ENCODE peak calls at places on chromosome 22, in ten cellular contexts. One of them, this sample, is unnamed.

GRCh38 chr22:44814266-44815098 is 62.1 kb downstream of the ARHGAP8 start:
- DNase-seq in BJ: no peak
- DNase-seq in PC-3: no peak
- DNase-seq in HFF-Myc: no peak
- DNase-seq in HepG2: no peak
- DNase-seq in AG04450: no peak
- DNase-seq in CD8-positive, alpha-beta T cell: no peak
- DNase-seq in IMR-90: no peak
- DNase-seq in fibroblast of lung: no peak
- DNase-seq in BE2C: no peak
- DNase-seq in this sample: no peak

GRCh38 chr22:48431014-48431413 is 1396.7 kb downstream of the BRD1 start:
- DNase-seq in PC-3: no peak
- DNase-seq in IMR-90: no peak
- DNase-seq in AG04450: no peak
- DNase-seq in BE2C: no peak
- DNase-seq in BJ: no peak
- DNase-seq in CD8-positive, alpha-beta T cell: no peak
- DNase-seq in HFF-Myc: no peak
- DNase-seq in HepG2: no peak
- DNase-seq in fibroblast of lung: no peak
- DNase-seq in this sample: no peak

GRCh38 chr22:35552186-35552842 is 11.7 kb downstream of the RASD2 start:
- DNase-seq in AG04450: no peak
- DNase-seq in PC-3: peak; percentile 9
- DNase-seq in IMR-90: no peak
- DNase-seq in fibroblast of lung: no peak
- DNase-seq in CD8-positive, alpha-beta T cell: peak; percentile 61
- DNase-seq in BE2C: peak; percentile 74
- DNase-seq in HFF-Myc: no peak
- DNase-seq in HepG2: peak; percentile 23
- DNase-seq in BJ: no peak
- DNase-seq in this sample: no peak

GRCh38 chr22:46598737-46599424 is 21.3 kb upstream of the GRAMD4 start:
- DNase-seq in BE2C: no peak
- DNase-seq in IMR-90: peak; percentile 33
- DNase-seq in HFF-Myc: no peak
- DNase-seq in AG04450: no peak
- DNase-seq in fibroblast of lung: peak; percentile 64
- DNase-seq in HepG2: no peak
- DNase-seq in BJ: no peak
- DNase-seq in PC-3: no peak
- DNase-seq in CD8-positive, alpha-beta T cell: no peak
- DNase-seq in this sample: no peak

GRCh38 chr22:20905415-20906386 is 11.5 kb upstream of the CRKL start:
- DNase-seq in fibroblast of lung: no peak
- DNase-seq in AG04450: no peak
- DNase-seq in PC-3: peak; percentile 29
- DNase-seq in HFF-Myc: no peak
- DNase-seq in HepG2: no peak
- DNase-seq in IMR-90: no peak
- DNase-seq in BJ: no peak
- DNase-seq in BE2C: no peak
- DNase-seq in CD8-positive, alpha-beta T cell: no peak
- DNase-seq in this sample: no peak

GRCh38 chr22:49262167-49262566 is 565.5 kb downstream of the BRD1 start:
- DNase-seq in PC-3: no peak
- DNase-seq in BJ: no peak
- DNase-seq in IMR-90: no peak
- DNase-seq in HepG2: no peak
- DNase-seq in CD8-positive, alpha-beta T cell: no peak
- DNase-seq in HFF-Myc: no peak
- DNase-seq in BE2C: no peak
- DNase-seq in fibroblast of lung: no peak
- DNase-seq in AG04450: no peak
- DNase-seq in this sample: no peak

GRCh38 chr22:26690654-26691376 is 33.4 kb downstream of the MIAT start:
- DNase-seq in fibroblast of lung: no peak
- DNase-seq in CD8-positive, alpha-beta T cell: no peak
- DNase-seq in HFF-Myc: no peak
- DNase-seq in BE2C: no peak
- DNase-seq in PC-3: no peak
- DNase-seq in IMR-90: no peak
- DNase-seq in HepG2: no peak
- DNase-seq in AG04450: no peak
- DNase-seq in BJ: no peak
- DNase-seq in this sample: no peak

GRCh38 chr22:36770116-36770945 is 5.6 kb downstream of the IFT27 start:
- DNase-seq in BJ: no peak
- DNase-seq in IMR-90: no peak
- DNase-seq in PC-3: no peak
- DNase-seq in BE2C: peak; percentile 6
- DNase-seq in fibroblast of lung: no peak
- DNase-seq in HepG2: no peak
- DNase-seq in AG04450: no peak
- DNase-seq in HFF-Myc: no peak
- DNase-seq in CD8-positive, alpha-beta T cell: no peak
- DNase-seq in this sample: no peak

GRCh38 chr22:40621309-40622151 is 15.0 kb downstream of the MRTFA start:
- DNase-seq in HepG2: peak; percentile 74
- DNase-seq in HFF-Myc: no peak
- DNase-seq in CD8-positive, alpha-beta T cell: no peak
- DNase-seq in BE2C: no peak
- DNase-seq in IMR-90: no peak
- DNase-seq in BJ: no peak
- DNase-seq in AG04450: no peak
- DNase-seq in PC-3: no peak
- DNase-seq in fibroblast of lung: no peak
- DNase-seq in this sample: no peak

GRCh38 chr22:40030026-40030756 is 35.4 kb downstream of the FAM83F start:
- DNase-seq in HepG2: no peak
- DNase-seq in IMR-90: no peak
- DNase-seq in CD8-positive, alpha-beta T cell: no peak
- DNase-seq in BJ: no peak
- DNase-seq in fibroblast of lung: no peak
- DNase-seq in PC-3: no peak
- DNase-seq in HFF-Myc: no peak
- DNase-seq in BE2C: no peak
- DNase-seq in AG04450: no peak
- DNase-seq in this sample: no peak

GRCh38 chr22:29311468-29312217 is 3.9 kb downstream of the RASL10A start:
- DNase-seq in BE2C: no peak
- DNase-seq in HepG2: no peak
- DNase-seq in IMR-90: no peak
- DNase-seq in AG04450: no peak
- DNase-seq in BJ: no peak
- DNase-seq in HFF-Myc: no peak
- DNase-seq in CD8-positive, alpha-beta T cell: no peak
- DNase-seq in fibroblast of lung: no peak
- DNase-seq in PC-3: no peak
- DNase-seq in this sample: no peak
- H3K4me3 ChIP-seq in BE2C: peak overlapping the region; percentile 19
- H3K4me3 ChIP-seq in HepG2: no peak overlapping the region
- H3K4me3 ChIP-seq in IMR-90: no peak overlapping the region
- H3K4me3 ChIP-seq in AG04450: no peak overlapping the region
- H3K4me3 ChIP-seq in BJ: no peak overlapping the region
- H3K4me3 ChIP-seq in HFF-Myc: no peak overlapping the region
- H3K4me3 ChIP-seq in CD8-positive, alpha-beta T cell: no peak overlapping the region
- H3K4me3 ChIP-seq in fibroblast of lung: no peak overlapping the region
- H3K4me3 ChIP-seq in PC-3: no peak overlapping the region
- H3K4me3 ChIP-seq in this sample: no peak overlapping the region

GRCh38 chr22:23471698-23472097 is 108.4 kb downstream of the IGLL1 start:
- DNase-seq in CD8-positive, alpha-beta T cell: no peak
- DNase-seq in HepG2: no peak
- DNase-seq in BJ: no peak
- DNase-seq in IMR-90: no peak
- DNase-seq in HFF-Myc: no peak
- DNase-seq in AG04450: no peak
- DNase-seq in fibroblast of lung: no peak
- DNase-seq in BE2C: no peak
- DNase-seq in PC-3: no peak
- DNase-seq in this sample: no peak

GRCh38 chr22:23466351-23466750 is 113.7 kb downstream of the IGLL1 start:
- DNase-seq in fibroblast of lung: no peak
- DNase-seq in CD8-positive, alpha-beta T cell: no peak
- DNase-seq in BE2C: no peak
- DNase-seq in BJ: no peak
- DNase-seq in PC-3: no peak
- DNase-seq in HepG2: no peak
- DNase-seq in AG04450: no peak
- DNase-seq in HFF-Myc: no peak
- DNase-seq in IMR-90: no peak
- DNase-seq in this sample: no peak

DNA sequence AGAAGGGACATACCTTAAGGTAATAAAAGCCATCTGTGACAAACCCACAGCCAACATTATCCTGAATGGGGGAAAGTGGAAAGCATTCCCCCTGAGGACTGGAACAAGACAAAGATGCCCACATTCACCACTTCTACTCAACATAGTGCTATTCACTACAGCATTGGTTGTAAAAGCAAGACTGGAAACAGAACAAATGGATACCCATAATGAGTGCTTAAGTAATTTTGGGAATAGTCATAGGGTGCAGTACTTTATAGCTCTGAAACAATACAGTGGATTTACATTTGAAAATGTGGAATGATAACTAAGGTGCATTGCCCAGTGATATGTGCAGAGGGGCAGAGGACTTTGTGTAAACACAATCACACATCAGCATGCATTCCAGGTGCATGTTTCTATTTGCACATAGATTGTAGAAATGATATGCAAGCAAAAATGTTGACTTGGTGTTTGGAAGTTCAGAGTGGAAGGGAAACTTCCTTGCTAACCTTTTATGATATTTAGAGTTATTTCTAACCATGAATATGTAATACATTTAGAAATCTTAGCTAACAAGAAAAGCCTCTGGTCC is 112.3 kb downstream of the IGLL1 start:
- DNase-seq in AG04450: no peak
- DNase-seq in BJ: no peak
- DNase-seq in CD8-positive, alpha-beta T cell: no peak
- DNase-seq in BE2C: no peak
- DNase-seq in IMR-90: no peak
- DNase-seq in HepG2: peak; percentile 44
- DNase-seq in fibroblast of lung: no peak
- DNase-seq in PC-3: peak; percentile 4
- DNase-seq in HFF-Myc: no peak
- DNase-seq in this sample: no peak
- H3K4me3 ChIP-seq in AG04450: no peak overlapping the region
- H3K4me3 ChIP-seq in BJ: no peak overlapping the region
- H3K4me3 ChIP-seq in CD8-positive, alpha-beta T cell: no peak overlapping the region
- H3K4me3 ChIP-seq in BE2C: no peak overlapping the region
- H3K4me3 ChIP-seq in IMR-90: no peak overlapping the region
- H3K4me3 ChIP-seq in HepG2: no peak overlapping the region
- H3K4me3 ChIP-seq in fibroblast of lung: no peak overlapping the region
- H3K4me3 ChIP-seq in PC-3: no peak overlapping the region
- H3K4me3 ChIP-seq in HFF-Myc: no peak overlapping the region
- H3K4me3 ChIP-seq in this sample: no peak overlapping the region

DNA sequence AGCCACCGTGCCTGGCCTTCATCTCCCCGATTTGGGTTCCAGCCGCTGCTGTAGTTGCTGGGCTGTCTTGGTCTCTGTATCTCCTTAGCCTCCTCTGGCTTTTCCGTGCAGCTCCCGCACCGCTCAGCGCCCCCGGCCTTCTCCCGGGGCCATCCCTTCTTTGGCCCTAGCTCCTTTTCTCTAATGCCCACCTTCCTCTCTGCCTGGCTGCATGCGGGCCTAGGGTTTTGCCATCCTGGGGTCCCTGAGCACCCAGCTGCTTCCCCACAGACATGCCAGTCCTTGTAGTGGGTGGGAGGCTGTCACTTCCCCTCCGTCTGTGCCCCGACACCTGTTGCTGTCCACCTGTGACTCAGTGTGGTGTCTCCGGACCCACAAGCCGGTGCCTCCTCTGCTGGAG is 36.4 kb downstream of the KCNJ4 start:
- DNase-seq in BJ: no peak
- DNase-seq in CD8-positive, alpha-beta T cell: no peak
- DNase-seq in IMR-90: no peak
- DNase-seq in fibroblast of lung: no peak
- DNase-seq in AG04450: no peak
- DNase-seq in HepG2: no peak
- DNase-seq in HFF-Myc: no peak
- DNase-seq in PC-3: no peak
- DNase-seq in BE2C: no peak
- DNase-seq in this sample: no peak
- H3K4me3 ChIP-seq in BJ: no peak overlapping the region
- H3K4me3 ChIP-seq in CD8-positive, alpha-beta T cell: no peak overlapping the region
- H3K4me3 ChIP-seq in IMR-90: no peak overlapping the region
- H3K4me3 ChIP-seq in fibroblast of lung: no peak overlapping the region
- H3K4me3 ChIP-seq in AG04450: no peak overlapping the region
- H3K4me3 ChIP-seq in HepG2: no peak overlapping the region
- H3K4me3 ChIP-seq in HFF-Myc: no peak overlapping the region
- H3K4me3 ChIP-seq in PC-3: no peak overlapping the region
- H3K4me3 ChIP-seq in BE2C: no peak overlapping the region
- H3K4me3 ChIP-seq in this sample: no peak overlapping the region

DNA sequence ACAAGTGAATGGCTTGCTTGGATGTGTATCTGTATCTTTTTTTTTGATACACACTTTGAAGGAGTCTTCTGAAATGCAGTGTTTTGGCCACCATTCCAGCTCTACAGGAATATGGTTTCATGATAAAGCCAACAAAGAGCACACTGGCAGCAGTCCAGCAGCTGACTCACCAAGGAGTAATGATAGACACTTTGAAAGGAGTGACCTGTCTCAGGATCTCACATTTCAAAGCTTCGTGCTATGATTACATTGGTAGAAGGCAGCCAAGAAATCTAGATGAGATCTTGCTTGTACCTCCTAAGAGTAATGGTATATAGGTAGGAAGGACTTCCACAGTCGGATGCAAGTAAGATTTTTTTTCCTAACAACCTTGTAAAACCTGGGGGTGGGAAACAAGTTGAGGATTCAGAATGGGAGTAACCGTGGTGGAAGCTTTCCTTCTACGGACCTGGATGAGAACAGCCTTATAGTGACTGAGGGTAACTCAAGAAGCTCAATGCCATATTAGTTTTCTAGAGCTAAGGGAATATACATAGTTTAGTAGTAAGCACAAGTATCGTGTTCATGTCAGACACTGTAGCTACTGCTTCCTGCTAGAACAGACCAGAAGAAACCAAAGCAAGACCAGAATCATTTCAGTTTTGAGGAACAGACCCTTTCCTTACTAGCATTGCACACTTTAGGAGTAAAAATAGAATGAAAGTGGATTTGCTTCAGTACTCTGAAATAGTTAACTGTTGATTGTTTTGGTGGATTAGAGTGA is 25.0 kb downstream of the MTMR3 start:
- DNase-seq in BJ: peak; percentile 76
- DNase-seq in CD8-positive, alpha-beta T cell: no peak
- DNase-seq in IMR-90: peak; percentile 99
- DNase-seq in HFF-Myc: peak; percentile 95
- DNase-seq in PC-3: peak; percentile 98
- DNase-seq in BE2C: peak; percentile 72
- DNase-seq in fibroblast of lung: peak; percentile 94
- DNase-seq in AG04450: peak; percentile 96
- DNase-seq in HepG2: peak; percentile 75
- DNase-seq in this sample: peak; percentile 95
- H3K4me3 ChIP-seq in BJ: no peak overlapping the region
- H3K4me3 ChIP-seq in CD8-positive, alpha-beta T cell: no peak overlapping the region
- H3K4me3 ChIP-seq in IMR-90: no peak overlapping the region
- H3K4me3 ChIP-seq in HFF-Myc: no peak overlapping the region
- H3K4me3 ChIP-seq in PC-3: peak overlapping the region; percentile 38
- H3K4me3 ChIP-seq in BE2C: no peak overlapping the region
- H3K4me3 ChIP-seq in fibroblast of lung: no peak overlapping the region
- H3K4me3 ChIP-seq in AG04450: no peak overlapping the region
- H3K4me3 ChIP-seq in HepG2: no peak overlapping the region
- H3K4me3 ChIP-seq in this sample: no peak overlapping the region